ENCODE peak calls at places on chromosomes 6 and 20, in seven cellular contexts. V, U, A, E, F, G and M are unnamed samples.

GRCh38 chr6:139482184-139482751 is 107.8 kb upstream of the CITED2 start:
- DNase-seq in V (no peak), U (no peak), A (no peak), E (no peak), F (no peak), G (no peak), M (no peak)

GRCh38 chr6:1554881-1555569 is 54.7 kb upstream of the FOXC1 start:
- DNase-seq in V (peak), U (no peak), A (no peak), E (peak), F (peak), G (no peak), M (peak)

GRCh38 chr6:167303660-167304625 is 12.8 kb downstream of the UNC93A start:
- DNase-seq in V (no peak), U (no peak), A (no peak), E (no peak), F (no peak), G (no peak), M (no peak)

GRCh38 chr20:54113553-54113952 is 43.2 kb upstream of the BCAS1 start:
- DNase-seq in V (no peak), U (no peak), A (no peak), E (no peak), F (no peak), G (no peak), M (no peak)

GRCh38 chr6:1162367-1163275 is 149.3 kb upstream of the FOXQ1 start:
- DNase-seq in V (no peak), U (no peak), A (no peak), E (no peak), F (no peak), G (no peak), M (no peak)

GRCh38 chr6:118509009-118509617 is 39.0 kb upstream of the PLN start:
- DNase-seq in V (no peak), U (no peak), A (peak), E (peak), F (peak), G (peak), M (peak)

GRCh38 chr20:36941403-36941835 is 10.1 kb downstream of the SAMHD1 start:
- DNase-seq in V (no peak), U (no peak), A (no peak), E (no peak), F (peak), G (no peak), M (peak)

GRCh38 chr20:15760217-15760567 is 813.1 kb downstream of the KIF16B start:
- DNase-seq in V (no peak), U (no peak), A (no peak), E (no peak), F (peak), G (no peak), M (no peak)

GRCh38 chr6:77633471-77633870 is 19.4 kb upstream of the MEI4 start:
- DNase-seq in V (no peak), U (no peak), A (no peak), E (no peak), F (no peak), G (no peak), M (no peak)

GRCh38 chr6:36539814-36540568 is 7.3 kb downstream of the STK38 start:
- DNase-seq in V (no peak), U (no peak), A (no peak), E (no peak), F (no peak), G (no peak), M (no peak)

GRCh38 chr20:62995898-62996595 is 10.7 kb downstream of the BHLHE23 start:
- DNase-seq in V (no peak), U (no peak), A (no peak), E (no peak), F (no peak), G (no peak), M (no peak)

GRCh38 chr6:14092861-14093789 is 24.4 kb upstream of the CD83 start:
- DNase-seq in V (no peak), U (no peak), A (no peak), E (no peak), F (no peak), G (no peak), M (no peak)

GRCh38 chr6:3561745-3562144 is 104.9 kb upstream of the SLC22A23 start:
- DNase-seq in V (no peak), U (no peak), A (no peak), E (no peak), F (peak), G (no peak), M (no peak)

GRCh38 chr20:23655551-23656211 is 17.9 kb upstream of the CST3 start:
- DNase-seq in V (no peak), U (no peak), A (no peak), E (no peak), F (peak), G (no peak), M (peak)

GRCh38 chr6:136114661-136115060 is 135.4 kb downstream of the MTFR2 start:
- DNase-seq in V (no peak), U (no peak), A (no peak), E (no peak), F (no peak), G (no peak), M (no peak)

GRCh38 chr6:50102676-50103075 is 52.9 kb upstream of the DEFB112 start:
- DNase-seq in V (no peak), U (no peak), A (no peak), E (no peak), F (no peak), G (no peak), M (no peak)

GRCh38 chr20:11101243-11101642 is 427.4 kb upstream of the JAG1 start:
- DNase-seq in V (no peak), U (no peak), A (no peak), E (no peak), F (peak), G (no peak), M (no peak)

GRCh38 chr6:98470821-98471220 is 363.6 kb upstream of the POU3F2 start:
- DNase-seq in V (no peak), U (no peak), A (no peak), E (no peak), F (no peak), G (no peak), M (no peak)

GRCh38 chr6:70266142-70266541 is 36.7 kb downstream of the COL9A1 start:
- DNase-seq in V (no peak), U (no peak), A (no peak), E (no peak), F (no peak), G (no peak), M (no peak)

GRCh38 chr6:167270499-167271307 is 20.4 kb upstream of the UNC93A start:
- DNase-seq in V (peak), U (no peak), A (no peak), E (no peak), F (no peak), G (no peak), M (no peak)

GRCh38 chr6:16562498-16562897 is 198.8 kb downstream of the ATXN1 start:
- DNase-seq in V (no peak), U (no peak), A (no peak), E (no peak), F (peak), G (no peak), M (peak)

GRCh38 chr6:12776291-12776690 is 59.7 kb downstream of the PHACTR1 start:
- DNase-seq in V (no peak), U (no peak), A (no peak), E (no peak), F (no peak), G (no peak), M (no peak)

GRCh38 chr6:14896475-14896874 is 349.4 kb upstream of the JARID2 start:
- DNase-seq in V (no peak), U (no peak), A (no peak), E (no peak), F (peak), G (no peak), M (peak)

GRCh38 chr6:116402108-116402507 is 31.4 kb downstream of the DSE start:
- DNase-seq in V (no peak), U (no peak), A (no peak), E (no peak), F (peak), G (no peak), M (no peak)

GRCh38 chr20:19056909-19057308 is 155.5 kb upstream of the SLC24A3 start:
- DNase-seq in V (no peak), U (no peak), A (no peak), E (no peak), F (no peak), G (peak), M (no peak)

GRCh38 chr6:119110601-119111548 is 32.4 kb upstream of the FAM184A start:
- DNase-seq in V (no peak), U (peak), A (peak), E (no peak), F (peak), G (peak), M (peak)

GRCh38 chr6:45791600-45792168 is 224.0 kb downstream of the CLIC5 start:
- DNase-seq in V (no peak), U (no peak), A (no peak), E (no peak), F (peak), G (no peak), M (no peak)

GRCh38 chr6:49666930-49667369 is 30.3 kb upstream of the RHAG start:
- DNase-seq in V (no peak), U (no peak), A (no peak), E (no peak), F (no peak), G (peak), M (no peak)

GRCh38 chr6:169452117-169452868 is 198.6 kb upstream of the THBS2 start:
- DNase-seq in V (no peak), U (no peak), A (no peak), E (no peak), F (peak), G (peak), M (peak)

GRCh38 chr6:10478187-10479040 is 42.7 kb upstream of the GCNT2 start:
- DNase-seq in V (no peak), U (no peak), A (peak), E (peak), F (peak), G (peak), M (no peak)

GRCh38 chr6:157800420-157801237 is 22.4 kb upstream of the SNX9 start:
- DNase-seq in V (no peak), U (peak), A (no peak), E (no peak), F (peak), G (no peak), M (no peak)

GRCh38 chr6:74946961-74947360 is 258.9 kb downstream of the COL12A1 start:
- DNase-seq in V (no peak), U (no peak), A (no peak), E (no peak), F (peak), G (no peak), M (peak)

GRCh38 chr20:46058656-46059281 is 29.8 kb downstream of the SLC12A5 start:
- DNase-seq in V (peak), U (no peak), A (no peak), E (no peak), F (peak), G (peak), M (peak)

GRCh38 chr6:71473908-71474307 is 185.3 kb downstream of the OGFRL1 start:
- DNase-seq in V (no peak), U (no peak), A (no peak), E (no peak), F (peak), G (no peak), M (peak)

GRCh38 chr6:44268095-44268628 is 2.1 kb upstream of the TMEM151B start:
- DNase-seq in V (peak), U (no peak), A (peak), E (peak), F (peak), G (peak), M (peak)

GRCh38 chr6:84422380-84422968 is 195.0 kb upstream of the CEP162 start:
- DNase-seq in V (peak), U (no peak), A (peak), E (peak), F (peak), G (peak), M (peak)

GRCh38 chr6:130274007-130274406 is 51.3 kb upstream of the SAMD3 start:
- DNase-seq in V (no peak), U (no peak), A (no peak), E (no peak), F (no peak), G (no peak), M (no peak)

GRCh38 chr6:5174756-5175155 is 86.0 kb downstream of the LYRM4 start:
- DNase-seq in V (no peak), U (no peak), A (no peak), E (no peak), F (no peak), G (no peak), M (no peak)
- H3K4me2 ChIP-seq in V (no peak), U (peak), A (no peak), E (no peak), F (no peak), G (no peak), M (peak)

DNA sequence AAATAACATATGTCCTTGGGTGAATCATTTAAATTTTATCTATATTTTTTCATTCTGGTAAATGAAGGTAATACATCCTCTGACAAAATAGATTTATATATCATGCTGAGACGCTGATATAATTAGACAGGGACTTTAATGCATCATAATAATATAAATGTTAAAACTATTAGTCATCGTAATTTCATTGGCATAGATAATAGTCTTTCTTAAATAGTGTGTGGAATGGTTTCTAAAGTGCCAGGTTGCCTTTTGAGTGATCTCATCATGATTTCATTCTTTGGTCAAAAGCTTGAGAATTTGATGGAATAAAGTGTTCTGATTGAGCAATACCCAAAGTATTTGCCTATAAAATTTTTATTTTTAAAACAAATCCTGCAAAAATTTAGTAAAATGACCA is 43.2 kb upstream of the BMP5 start:
- DNase-seq in V (no peak), U (no peak), A (no peak), E (no peak), F (peak), G (no peak), M (peak)
- H3K4me2 ChIP-seq in V (no peak), U (no peak), A (no peak), E (peak), F (peak), G (no peak), M (no peak)

DNA sequence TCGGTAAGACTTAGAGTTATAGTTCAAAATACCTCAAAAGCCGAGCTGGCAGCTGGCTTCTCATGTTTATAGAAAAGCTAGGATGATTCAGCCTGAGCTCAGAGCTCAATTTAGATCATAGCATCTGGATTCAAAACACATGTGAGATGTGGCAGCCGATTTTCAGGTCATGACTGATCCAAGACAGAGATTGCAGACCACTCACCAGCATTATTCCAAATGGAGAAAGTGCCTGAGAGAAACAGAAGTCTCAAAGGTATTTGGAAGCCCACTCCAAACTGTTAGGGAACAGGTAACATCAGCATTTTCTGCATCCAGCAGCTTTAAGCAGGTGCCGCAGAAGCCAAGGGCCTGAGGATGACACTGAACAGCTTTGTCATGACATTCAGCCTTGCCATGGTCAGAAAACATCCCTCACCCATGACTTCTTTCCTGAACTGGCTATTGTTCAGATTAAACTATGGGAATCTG is 102.2 kb downstream of the BACH2 start:
- DNase-seq in V (no peak), U (no peak), A (no peak), E (no peak), F (peak), G (no peak), M (peak)
- H3K4me2 ChIP-seq in V (no peak), U (no peak), A (no peak), E (no peak), F (peak), G (no peak), M (no peak)

GRCh38 chr6:53750112-53750511 is 44.7 kb upstream of the LRRC1 start:
- DNase-seq in V (no peak), U (no peak), A (no peak), E (no peak), F (no peak), G (no peak), M (no peak)

GRCh38 chr6:53751417-53751816 is 43.4 kb upstream of the LRRC1 start:
- DNase-seq in V (no peak), U (no peak), A (no peak), E (no peak), F (no peak), G (no peak), M (no peak)

GRCh38 chr6:53754330-53754729 is 40.5 kb upstream of the LRRC1 start:
- DNase-seq in V (no peak), U (no peak), A (no peak), E (no peak), F (no peak), G (no peak), M (no peak)

GRCh38 chr6:53752856-53753255 is 41.9 kb upstream of the LRRC1 start:
- DNase-seq in V (no peak), U (no peak), A (no peak), E (no peak), F (peak), G (no peak), M (no peak)

DNA sequence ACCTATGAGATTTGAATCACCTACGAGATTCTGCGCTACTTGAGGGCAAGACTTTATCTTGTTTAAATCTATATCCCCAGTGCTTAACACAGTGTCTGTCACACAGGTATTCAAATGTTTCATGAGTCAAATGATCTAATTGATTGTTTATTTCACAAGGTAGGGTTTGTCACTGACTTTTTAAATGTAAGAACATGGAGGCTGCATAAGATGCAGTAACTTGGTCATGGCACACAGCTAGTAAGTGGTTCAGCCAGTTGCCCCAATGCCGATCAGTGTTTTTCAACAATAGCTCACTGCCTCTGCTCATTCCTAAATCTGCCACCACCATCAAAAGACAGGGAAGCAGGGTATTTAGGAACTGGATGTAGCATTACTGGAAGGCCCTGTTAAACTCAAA is 42.4 kb upstream of the LRRC1 start:
- DNase-seq in V (no peak), U (no peak), A (no peak), E (no peak), F (no peak), G (no peak), M (no peak)
- H3K4me2 ChIP-seq in V (no peak), U (no peak), A (no peak), E (no peak), F (peak), G (no peak), M (no peak)

GRCh38 chr6:63805808-63806572 is 170.4 kb downstream of the PHF3 start:
- DNase-seq in V (no peak), U (no peak), A (no peak), E (peak), F (peak), G (no peak), M (no peak)

GRCh38 chr6:63806573-63806913 is 170.9 kb downstream of the PHF3 start:
- DNase-seq in V (no peak), U (no peak), A (no peak), E (no peak), F (no peak), G (no peak), M (no peak)

GRCh38 chr6:63805345-63805744 is 169.7 kb downstream of the PHF3 start:
- DNase-seq in V (no peak), U (no peak), A (no peak), E (no peak), F (no peak), G (no peak), M (no peak)

GRCh38 chr6:63808576-63808975 is 173.0 kb downstream of the PHF3 start:
- DNase-seq in V (no peak), U (no peak), A (no peak), E (no peak), F (no peak), G (no peak), M (no peak)

DNA sequence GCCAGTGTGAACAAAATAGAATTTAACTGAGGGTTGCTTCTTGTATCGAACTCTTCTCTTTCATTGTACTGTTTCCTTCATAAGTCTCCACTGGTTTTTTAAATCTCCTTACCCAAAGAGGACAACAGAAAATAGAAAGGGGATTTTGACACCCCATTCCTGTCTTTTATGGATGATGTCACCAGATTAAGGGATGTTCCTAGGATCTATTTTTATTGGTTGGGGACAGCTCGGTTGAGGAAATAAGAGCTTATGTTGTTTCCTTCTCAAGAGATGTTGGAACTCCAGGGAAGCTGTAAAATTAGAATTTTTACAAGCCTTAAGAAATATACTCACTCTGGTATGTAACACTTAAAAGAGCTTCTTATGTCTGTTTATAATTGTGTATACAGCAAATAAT is 171.5 kb downstream of the PHF3 start:
- DNase-seq in V (no peak), U (no peak), A (no peak), E (no peak), F (no peak), G (no peak), M (no peak)
- H3K4me2 ChIP-seq in V (no peak), U (no peak), A (no peak), E (peak), F (peak), G (no peak), M (peak)